ENCODE peak calls at places on chromosomes 12 and 14, in eight cellular contexts. N is OCI-LY7; I is type B pancreatic cell; L is lung; V is CD8-positive, alpha-beta T cell; R is COR-L47; B is stimulated activated CD4-positive, alpha-beta T cell treated with anti-CD3 and anti-CD28 coated beads, Interleukin-2, amount 100 ng/mL, for 48 hours; A is NCI-H187 treated with DMSO at 0.1 percent for 48 hours. F is an unnamed sample.

GRCh38 chr14:70027785-70028428 is 148.7 kb downstream of the SMOC1 start:
- DNase-seq in I (peak; percentile 86), R (peak; percentile 48), V (peak; percentile 57), B (peak; percentile 75), L (peak; percentile 74), N (peak; percentile 54), A (no peak), F (peak; percentile 22)

GRCh38 chr14:22147716-22148115 is 441.3 kb downstream of the DAD1 start:
- DNase-seq in V (no peak), I (no peak), A (no peak), L (no peak), N (no peak), R (no peak), B (no peak), F (no peak)

GRCh38 chr12:28057856-28058615 is 85.5 kb upstream of the PTHLH start:
- DNase-seq in V (no peak), B (no peak), I (no peak), R (no peak), L (no peak), A (no peak), N (no peak), F (no peak)

GRCh38 chr14:88853129-88853528 is 28.7 kb downstream of the TTC8 start:
- DNase-seq in B (no peak), N (no peak), L (no peak), R (no peak), V (no peak), I (no peak), A (no peak), F (no peak)

GRCh38 chr12:119005085-119005484 is 23.7 kb downstream of the SRRM4 start:
- DNase-seq in L (no peak), A (no peak), B (no peak), N (no peak), I (no peak), V (no peak), R (no peak), F (no peak)

GRCh38 chr12:124847675-124848074 is 16.0 kb downstream of the SCARB1 start:
- DNase-seq in L (no peak), V (no peak), B (no peak), A (no peak), I (no peak), N (no peak), R (no peak), F (no peak)

GRCh38 chr12:64608901-64609542 is 1.3 kb upstream of the RASSF3 start:
- DNase-seq in R (no peak), B (peak; percentile 21), V (peak; percentile 51), A (no peak), I (no peak), N (peak; percentile 73), L (peak; percentile 34), F (peak; percentile 34)

GRCh38 chr12:24088751-24089150 is 139.3 kb upstream of the SOX5 start:
- DNase-seq in A (no peak), I (no peak), L (no peak), R (no peak), N (no peak), B (no peak), V (no peak), F (no peak)

GRCh38 chr12:6979453-6979852 is 8.7 kb downstream of the EMG1 start:
- DNase-seq in N (no peak), B (no peak), V (no peak), R (no peak), A (no peak), I (no peak), L (no peak), F (no peak)

GRCh38 chr12:40228727-40229126 is 3.9 kb downstream of the LRRK2 start:
- DNase-seq in R (no peak), L (no peak), I (no peak), N (peak; percentile 77), A (no peak), V (no peak), B (no peak), F (no peak)

GRCh38 chr14:67418368-67419174 is 6.6 kb upstream of the PLEK2 start:
- DNase-seq in B (no peak), A (no peak), V (no peak), N (no peak), I (no peak), L (no peak), R (no peak), F (no peak)

GRCh38 chr14:40188006-40188405 is 755.8 kb upstream of the FBXO33 start:
- DNase-seq in A (no peak), N (no peak), B (no peak), V (no peak), I (no peak), R (no peak), L (no peak), F (no peak)

GRCh38 chr12:95701275-95701674 is 89.3 kb downstream of the NTN4 start:
- DNase-seq in B (no peak), L (no peak), A (no peak), I (no peak), R (no peak), V (no peak), N (no peak), F (no peak)

GRCh38 chr14:51869426-51870113 is 9.2 kb downstream of the GNG2 start:
- DNase-seq in L (no peak), I (no peak), A (no peak), V (peak; percentile 48), B (peak; percentile 47), N (no peak), R (no peak), F (no peak)

GRCh38 chr14:64478634-64479250 is 13.4 kb downstream of the AKAP5 start:
- DNase-seq in B (no peak), A (no peak), V (no peak), I (no peak), R (no peak), N (peak; percentile 46), L (no peak), F (no peak)

GRCh38 chr14:71139058-71139946 is 232.0 kb downstream of the PCNX1 start:
- DNase-seq in I (peak; percentile 71), L (peak; percentile 51), A (peak; percentile 7), N (peak; percentile 77), R (peak; percentile 21), V (peak; percentile 64), B (peak; percentile 68), F (no peak)

GRCh38 chr12:6263931-6264330 is 46.6 kb upstream of the PLEKHG6 start:
- DNase-seq in A (peak; percentile 44), I (no peak), N (no peak), R (no peak), V (no peak), B (no peak), L (no peak), F (no peak)

GRCh38 chr12:2794261-2794735 is 472 bp upstream of the FKBP4 start:
- DNase-seq in B (peak; percentile 22), V (peak; percentile 27), I (no peak), N (peak; percentile 7), A (no peak), R (no peak), L (no peak), F (no peak)

GRCh38 chr12:94553130-94553519 is 93.5 kb upstream of the CEP83 start:
- DNase-seq in N (no peak), L (no peak), V (no peak), I (no peak), B (no peak), A (no peak), R (no peak), F (no peak)